ENCODE peak calls at places on chromosomes 13 and 19, in six cellular contexts. One of them, this sample, is unnamed. For H3K9me3, the result is how much of the 10 kb centered on the place peaks cover.

GRCh38 chr13:49303533-49304252 is 56.0 kb downstream of the CDADC1 start:
- DNase-seq in psoas muscle: peak
- DNase-seq in WERI-Rb-1: no peak
- DNase-seq in Peyer's patch: no peak
- DNase-seq in fibroblast of lung: no peak
- DNase-seq in cardiac muscle cell: no peak
- DNase-seq in this sample: no peak

GRCh38 chr19:12217332-12217731 is 54.4 kb downstream of the ZNF136 start:
- DNase-seq in psoas muscle: no peak
- DNase-seq in WERI-Rb-1: no peak
- DNase-seq in Peyer's patch: no peak
- DNase-seq in fibroblast of lung: no peak
- DNase-seq in cardiac muscle cell: no peak
- DNase-seq in this sample: no peak

GRCh38 chr13:33119022-33119735 is 103.0 kb downstream of the KL start:
- DNase-seq in psoas muscle: no peak
- DNase-seq in WERI-Rb-1: no peak
- DNase-seq in Peyer's patch: no peak
- DNase-seq in fibroblast of lung: no peak
- DNase-seq in cardiac muscle cell: no peak
- DNase-seq in this sample: no peak

GRCh38 chr13:73177911-73178565 is 119.2 kb downstream of the KLF5 start:
- DNase-seq in psoas muscle: no peak
- DNase-seq in WERI-Rb-1: no peak
- DNase-seq in Peyer's patch: no peak
- DNase-seq in fibroblast of lung: no peak
- DNase-seq in cardiac muscle cell: no peak
- DNase-seq in this sample: no peak

GRCh38 chr19:50490991-50491472 is 14.4 kb upstream of the GARIN5A start:
- DNase-seq in psoas muscle: peak
- DNase-seq in WERI-Rb-1: no peak
- DNase-seq in Peyer's patch: peak
- DNase-seq in fibroblast of lung: no peak
- DNase-seq in cardiac muscle cell: no peak
- DNase-seq in this sample: no peak

GRCh38 chr19:35352177-35352447 is 4.4 kb downstream of the FFAR1 start:
- DNase-seq in psoas muscle: no peak
- DNase-seq in WERI-Rb-1: no peak
- DNase-seq in Peyer's patch: no peak
- DNase-seq in fibroblast of lung: no peak
- DNase-seq in cardiac muscle cell: no peak
- DNase-seq in this sample: no peak

GRCh38 chr13:50684366-50684765 is 159.1 kb downstream of the DLEU7 start:
- DNase-seq in psoas muscle: no peak
- DNase-seq in WERI-Rb-1: no peak
- DNase-seq in Peyer's patch: no peak
- DNase-seq in fibroblast of lung: no peak
- DNase-seq in cardiac muscle cell: no peak
- DNase-seq in this sample: no peak

GRCh38 chr13:46659413-46660065 is 106.6 kb downstream of the LRCH1 start:
- DNase-seq in psoas muscle: no peak
- DNase-seq in WERI-Rb-1: no peak
- DNase-seq in Peyer's patch: no peak
- DNase-seq in fibroblast of lung: no peak
- DNase-seq in cardiac muscle cell: no peak
- DNase-seq in this sample: no peak

GRCh38 chr13:112457081-112457480 is 80.9 kb downstream of the SPACA7 start:
- DNase-seq in psoas muscle: no peak
- DNase-seq in WERI-Rb-1: no peak
- DNase-seq in Peyer's patch: no peak
- DNase-seq in fibroblast of lung: no peak
- DNase-seq in cardiac muscle cell: no peak
- DNase-seq in this sample: no peak

GRCh38 chr19:30420881-30421280 is 48.7 kb downstream of the ZNF536 start:
- DNase-seq in psoas muscle: no peak
- DNase-seq in WERI-Rb-1: peak
- DNase-seq in Peyer's patch: no peak
- DNase-seq in fibroblast of lung: no peak
- DNase-seq in cardiac muscle cell: no peak
- DNase-seq in this sample: no peak

GRCh38 chr19:45304141-45304926 is 18.3 kb downstream of the CKM start:
- DNase-seq in psoas muscle: no peak
- DNase-seq in WERI-Rb-1: no peak
- DNase-seq in Peyer's patch: no peak
- DNase-seq in fibroblast of lung: no peak
- DNase-seq in cardiac muscle cell: no peak
- DNase-seq in this sample: no peak

GRCh38 chr13:102729560-102730275 is 34.9 kb upstream of the METTL21C start:
- DNase-seq in psoas muscle: no peak
- DNase-seq in WERI-Rb-1: no peak
- DNase-seq in Peyer's patch: no peak
- DNase-seq in fibroblast of lung: peak
- DNase-seq in cardiac muscle cell: no peak
- DNase-seq in this sample: no peak

GRCh38 chr13:106078191-106078590 is 457.3 kb downstream of the EFNB2 start:
- DNase-seq in psoas muscle: no peak
- DNase-seq in WERI-Rb-1: no peak
- DNase-seq in Peyer's patch: no peak
- DNase-seq in fibroblast of lung: no peak
- DNase-seq in cardiac muscle cell: peak
- DNase-seq in this sample: no peak

GRCh38 chr13:113149711-113150544 is 8.5 kb upstream of the PROZ start:
- DNase-seq in psoas muscle: no peak
- DNase-seq in WERI-Rb-1: no peak
- DNase-seq in Peyer's patch: no peak
- DNase-seq in fibroblast of lung: no peak
- DNase-seq in cardiac muscle cell: no peak
- DNase-seq in this sample: no peak

GRCh38 chr19:3108775-3109174 is 14.6 kb downstream of the GNA11 start:
- DNase-seq in psoas muscle: peak
- DNase-seq in WERI-Rb-1: peak
- DNase-seq in Peyer's patch: no peak
- DNase-seq in fibroblast of lung: peak
- DNase-seq in cardiac muscle cell: peak
- DNase-seq in this sample: peak

GRCh38 chr19:2050349-2050990 is 574 bp downstream of the MKNK2 start:
- DNase-seq in psoas muscle: peak
- DNase-seq in WERI-Rb-1: no peak
- DNase-seq in Peyer's patch: peak
- DNase-seq in fibroblast of lung: no peak
- DNase-seq in cardiac muscle cell: no peak
- DNase-seq in this sample: peak

GRCh38 chr13:106100261-106100919 is 435.1 kb downstream of the EFNB2 start:
- DNase-seq in psoas muscle: no peak
- DNase-seq in WERI-Rb-1: no peak
- DNase-seq in Peyer's patch: peak
- DNase-seq in fibroblast of lung: no peak
- DNase-seq in cardiac muscle cell: peak
- DNase-seq in this sample: no peak

GRCh38 chr19:31330761-31331160 is 18.5 kb downstream of the TSHZ3 start:
- DNase-seq in psoas muscle: no peak
- DNase-seq in WERI-Rb-1: no peak
- DNase-seq in Peyer's patch: no peak
- DNase-seq in fibroblast of lung: no peak
- DNase-seq in cardiac muscle cell: no peak
- DNase-seq in this sample: no peak

GRCh38 chr13:32837307-32837972 is 178.8 kb upstream of the KL start:
- DNase-seq in psoas muscle: no peak
- DNase-seq in WERI-Rb-1: no peak
- DNase-seq in Peyer's patch: no peak
- DNase-seq in fibroblast of lung: no peak
- DNase-seq in cardiac muscle cell: no peak
- DNase-seq in this sample: no peak

GRCh38 chr19:12611361-12611699 is 610 bp downstream of the ZNF791 start:
- DNase-seq in psoas muscle: peak
- DNase-seq in WERI-Rb-1: peak
- DNase-seq in Peyer's patch: peak
- DNase-seq in fibroblast of lung: peak
- DNase-seq in cardiac muscle cell: peak
- DNase-seq in this sample: no peak

GRCh38 chr13:108924154-108924940 is 294.9 kb downstream of the MYO16 start:
- DNase-seq in psoas muscle: no peak
- DNase-seq in WERI-Rb-1: no peak
- DNase-seq in Peyer's patch: no peak
- DNase-seq in fibroblast of lung: peak
- DNase-seq in cardiac muscle cell: no peak
- DNase-seq in this sample: no peak

GRCh38 chr13:20197361-20197834 is 4.7 kb upstream of the GJB2 start:
- DNase-seq in psoas muscle: no peak
- DNase-seq in WERI-Rb-1: no peak
- DNase-seq in Peyer's patch: no peak
- DNase-seq in fibroblast of lung: peak
- DNase-seq in cardiac muscle cell: peak
- DNase-seq in this sample: no peak

GRCh38 chr13:43865892-43866291 is 13.6 kb downstream of the CCDC122 start:
- DNase-seq in psoas muscle: no peak
- DNase-seq in WERI-Rb-1: no peak
- DNase-seq in Peyer's patch: no peak
- DNase-seq in fibroblast of lung: peak
- DNase-seq in cardiac muscle cell: no peak
- DNase-seq in this sample: no peak

GRCh38 chr13:99862243-99862642 is 109.3 kb downstream of the ZIC5 start:
- DNase-seq in psoas muscle: no peak
- DNase-seq in WERI-Rb-1: no peak
- DNase-seq in Peyer's patch: no peak
- DNase-seq in fibroblast of lung: no peak
- DNase-seq in cardiac muscle cell: no peak
- DNase-seq in this sample: no peak

GRCh38 chr13:31045621-31046081 is 113.2 kb downstream of the TEX26 start:
- DNase-seq in psoas muscle: peak
- DNase-seq in WERI-Rb-1: no peak
- DNase-seq in Peyer's patch: peak
- DNase-seq in fibroblast of lung: peak
- DNase-seq in cardiac muscle cell: no peak
- DNase-seq in this sample: peak

GRCh38 chr13:49625392-49626137 is 2.7 kb upstream of the ARL11 start:
- DNase-seq in psoas muscle: peak
- DNase-seq in WERI-Rb-1: no peak
- DNase-seq in Peyer's patch: peak
- DNase-seq in fibroblast of lung: peak
- DNase-seq in cardiac muscle cell: no peak
- DNase-seq in this sample: no peak

GRCh38 chr13:113418722-113419049 is 34.6 kb downstream of the ADPRHL1 start:
- DNase-seq in psoas muscle: no peak
- DNase-seq in WERI-Rb-1: no peak
- DNase-seq in Peyer's patch: no peak
- DNase-seq in fibroblast of lung: no peak
- DNase-seq in cardiac muscle cell: no peak
- DNase-seq in this sample: no peak

GRCh38 chr19:22426901-22427300 is 4.8 kb upstream of the ZNF98 start:
- DNase-seq in psoas muscle: no peak
- DNase-seq in WERI-Rb-1: no peak
- DNase-seq in Peyer's patch: no peak
- DNase-seq in fibroblast of lung: no peak
- DNase-seq in cardiac muscle cell: no peak
- DNase-seq in this sample: no peak
- H3K9me3 ChIP-seq in psoas muscle: under half
- H3K9me3 ChIP-seq in WERI-Rb-1: under half
- H3K9me3 ChIP-seq in Peyer's patch: under half
- H3K9me3 ChIP-seq in fibroblast of lung: under half
- H3K9me3 ChIP-seq in cardiac muscle cell: under half
- H3K9me3 ChIP-seq in this sample: under half

GRCh38 chr19:48784527-48784926 is 26.3 kb downstream of the BCAT2 start:
- DNase-seq in psoas muscle: no peak
- DNase-seq in WERI-Rb-1: no peak
- DNase-seq in Peyer's patch: no peak
- DNase-seq in fibroblast of lung: peak
- DNase-seq in cardiac muscle cell: peak
- DNase-seq in this sample: no peak
- TF ChIP-seq CTCF in psoas muscle: no peak
- TF ChIP-seq CTCF in WERI-Rb-1: no peak
- TF ChIP-seq CTCF in Peyer's patch: no peak
- TF ChIP-seq CTCF in fibroblast of lung: peak
- TF ChIP-seq CTCF in cardiac muscle cell: peak
- TF ChIP-seq CTCF in this sample: no peak

GRCh38 chr13:18946738-18947137 is 234.9 kb downstream of the TUBA3C start:
- DNase-seq in psoas muscle: no peak
- DNase-seq in WERI-Rb-1: no peak
- DNase-seq in Peyer's patch: peak
- DNase-seq in fibroblast of lung: no peak
- DNase-seq in cardiac muscle cell: no peak
- DNase-seq in this sample: no peak

GRCh38 chr13:18949489-18949761 is 232.2 kb downstream of the TUBA3C start:
- DNase-seq in psoas muscle: no peak
- DNase-seq in WERI-Rb-1: no peak
- DNase-seq in Peyer's patch: peak
- DNase-seq in fibroblast of lung: no peak
- DNase-seq in cardiac muscle cell: no peak
- DNase-seq in this sample: no peak

GRCh38 chr13:18947376-18947977 is 234.1 kb downstream of the TUBA3C start:
- DNase-seq in psoas muscle: no peak
- DNase-seq in WERI-Rb-1: no peak
- DNase-seq in Peyer's patch: peak
- DNase-seq in fibroblast of lung: no peak
- DNase-seq in cardiac muscle cell: no peak
- DNase-seq in this sample: no peak

GRCh38 chr13:18948664-18949488 is 232.7 kb downstream of the TUBA3C start:
- DNase-seq in psoas muscle: no peak
- DNase-seq in WERI-Rb-1: no peak
- DNase-seq in Peyer's patch: peak
- DNase-seq in fibroblast of lung: no peak
- DNase-seq in cardiac muscle cell: no peak
- DNase-seq in this sample: no peak

GRCh38 chr13:18948012-18948663 is 233.5 kb downstream of the TUBA3C start:
- DNase-seq in psoas muscle: no peak
- DNase-seq in WERI-Rb-1: no peak
- DNase-seq in Peyer's patch: peak
- DNase-seq in fibroblast of lung: no peak
- DNase-seq in cardiac muscle cell: no peak
- DNase-seq in this sample: no peak
- H3K9me3 ChIP-seq in psoas muscle: under half
- H3K9me3 ChIP-seq in WERI-Rb-1: under half
- H3K9me3 ChIP-seq in Peyer's patch: under half
- H3K9me3 ChIP-seq in fibroblast of lung: under half
- H3K9me3 ChIP-seq in cardiac muscle cell: under half
- H3K9me3 ChIP-seq in this sample: under half

DNA sequence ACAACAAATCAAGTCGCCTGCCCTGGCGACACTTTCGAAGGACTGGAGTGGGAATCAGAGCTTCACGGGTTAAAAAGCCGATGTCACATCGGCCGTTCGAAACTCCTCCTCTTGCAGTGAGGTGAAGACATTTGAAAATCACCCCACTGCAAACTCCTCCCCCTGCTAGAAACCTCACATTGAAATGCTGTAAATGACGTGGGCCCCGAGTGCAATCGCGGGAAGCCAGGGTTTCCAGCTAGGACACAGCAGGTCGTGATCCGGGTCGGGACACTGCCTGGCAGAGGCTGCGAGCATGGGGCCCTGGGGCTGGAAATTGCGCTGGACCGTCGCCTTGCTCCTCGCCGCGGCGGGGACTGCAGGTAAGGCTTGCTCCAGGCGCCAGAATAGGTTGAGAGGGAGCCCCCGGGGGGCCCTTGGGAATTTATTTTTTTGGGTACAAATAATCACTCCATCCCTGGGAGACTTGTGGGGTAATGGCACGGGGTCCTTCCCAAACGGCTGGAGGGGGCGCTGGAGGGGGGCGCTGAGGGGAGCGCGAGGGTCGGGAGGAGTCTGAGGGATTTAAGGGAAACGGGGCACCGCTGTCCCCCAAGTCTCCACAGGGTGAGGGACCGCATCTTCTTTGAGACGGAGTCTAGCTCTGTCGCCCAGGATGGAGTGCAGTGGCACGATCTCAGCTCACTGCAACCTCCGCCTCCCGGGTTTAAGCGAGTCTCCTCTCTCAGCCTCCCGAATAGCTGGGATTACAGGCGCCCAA is at the start of gene LDLR:
- DNase-seq in psoas muscle: peak
- DNase-seq in WERI-Rb-1: peak
- DNase-seq in Peyer's patch: peak
- DNase-seq in fibroblast of lung: peak
- DNase-seq in cardiac muscle cell: peak
- DNase-seq in this sample: peak
- TF ChIP-seq CTCF in psoas muscle: no peak
- TF ChIP-seq CTCF in WERI-Rb-1: no peak
- TF ChIP-seq CTCF in Peyer's patch: no peak
- TF ChIP-seq CTCF in fibroblast of lung: no peak
- TF ChIP-seq CTCF in cardiac muscle cell: no peak
- TF ChIP-seq CTCF in this sample: no peak

This sample was measured in CD4-positive, alpha-beta T cell.